ENCODE peak calls at places on chromosomes 4 and X, in eight cellular contexts. B is CD8-positive, alpha-beta T cell; L is A673; P is Panc1; M is ovary; O is uterus; D is sigmoid colon; Q is testis. Y is an unnamed sample.

GRCh38 chrX:25597561-25597960 is 540.6 kb upstream of the MAGEB18 start:
- DNase-seq in B (no peak), L (no peak), P (no peak), M (no peak), O (no peak), D (no peak), Q (no peak), Y (no peak)

GRCh38 chr4:54085284-54085683 is 14.7 kb upstream of the GSX2 start:
- DNase-seq in B (no peak), L (no peak), P (peak; percentile 88), M (no peak), O (no peak), D (no peak), Q (peak; percentile 57), Y (no peak)

GRCh38 chr4:176150283-176150682 is 45.1 kb downstream of the SPATA4 start:
- DNase-seq in B (no peak), L (peak; percentile 6), P (no peak), M (no peak), O (no peak), D (no peak), Q (no peak), Y (no peak)

GRCh38 chr4:6121276-6121850 is 79.0 kb downstream of the JAKMIP1 start:
- DNase-seq in B (no peak), L (no peak), P (no peak), M (no peak), O (no peak), D (no peak), Q (no peak), Y (peak; percentile 43)

GRCh38 chr4:124833831-124834505 is 121.4 kb upstream of the ANKRD50 start:
- DNase-seq in B (no peak), L (no peak), P (no peak), M (no peak), O (no peak), D (no peak), Q (no peak), Y (no peak)

GRCh38 chr4:104592894-104593470 is 98.3 kb upstream of the CXXC4 start:
- DNase-seq in B (no peak), L (peak; percentile 76), P (no peak), M (no peak), O (no peak), D (no peak), Q (no peak), Y (no peak)

GRCh38 chr4:5037553-5038551 is 13.4 kb upstream of the STK32B start:
- DNase-seq in B (no peak), L (peak; percentile 69), P (peak; percentile 90), M (no peak), O (no peak), D (no peak), Q (no peak), Y (no peak)

GRCh38 chrX:54530358-54530900 is 410 bp downstream of the GNL3L start:
- DNase-seq in B (no peak), L (no peak), P (no peak), M (peak; percentile 23), O (no peak), D (no peak), Q (no peak), Y (no peak)

GRCh38 chr4:164779811-164780216 is 25.9 kb downstream of the SMIM31 start:
- DNase-seq in B (no peak), L (peak; percentile 79), P (no peak), M (no peak), O (no peak), D (no peak), Q (peak; percentile 45), Y (no peak)

GRCh38 chr4:158036998-158037397 is 135.8 kb downstream of the GASK1B start:
- DNase-seq in B (no peak), L (no peak), P (no peak), M (no peak), O (no peak), D (no peak), Q (no peak), Y (no peak)

GRCh38 chrX:41695464-41695863 is 6.7 kb downstream of the GPR34 start:
- DNase-seq in B (no peak), L (no peak), P (no peak), M (no peak), O (no peak), D (no peak), Q (no peak), Y (no peak)

GRCh38 chrX:46319750-46320149 is 225.5 kb downstream of the ZNF674 start:
- DNase-seq in B (no peak), L (no peak), P (no peak), M (no peak), O (no peak), D (no peak), Q (peak; percentile 22), Y (no peak)

GRCh38 chr4:157978680-157979361 is 194.0 kb downstream of the GASK1B start:
- DNase-seq in B (peak; percentile 7), L (peak; percentile 89), P (peak; percentile 42), M (peak; percentile 49), O (peak; percentile 65), D (no peak), Q (peak; percentile 62), Y (peak; percentile 67)

GRCh38 chr4:146495277-146495676 is 26.5 kb downstream of the SLC10A7 start:
- DNase-seq in B (no peak), L (peak; percentile 60), P (no peak), M (no peak), O (no peak), D (no peak), Q (no peak), Y (no peak)

GRCh38 chrX:72394518-72395163 is 88.9 kb upstream of the CITED1 start:
- DNase-seq in B (no peak), L (no peak), P (no peak), M (peak; percentile 20), O (no peak), D (no peak), Q (peak; percentile 44), Y (no peak)
- H3K27ac ChIP-seq in B (no peak overlapping the region), L (no peak overlapping the region), P (no peak overlapping the region), M (no peak overlapping the region), O (no peak overlapping the region), D (peak overlapping the region; percentile 42), Q (no peak overlapping the region), Y (no peak overlapping the region)

GRCh38 chrX:14832151-14832550 is 40.7 kb downstream of the FANCB start:
- DNase-seq in B (no peak), L (no peak), P (no peak), M (no peak), O (no peak), D (no peak), Q (no peak), Y (no peak)
- H3K36me3 ChIP-seq in B (no peaks in the 10 kb centered on the region), L (peaks cover 4% of the 10 kb centered on the region), P (no peaks in the 10 kb centered on the region), M (no peaks in the 10 kb centered on the region), O (no peaks in the 10 kb centered on the region), D (no peaks in the 10 kb centered on the region), Q (no peaks in the 10 kb centered on the region), Y (no peaks in the 10 kb centered on the region)

GRCh38 chr4:113147498-113148231 is 98.2 kb downstream of the ANK2 start:
- DNase-seq in B (no peak), L (no peak), P (no peak), M (no peak), O (no peak), D (no peak), Q (no peak), Y (no peak)
- H3K27ac ChIP-seq in B (no peak overlapping the region), L (no peak overlapping the region), P (no peak overlapping the region), M (peak overlapping the region; percentile 79), O (peak overlapping the region; percentile 75), D (peak overlapping the region; percentile 45), Q (peak overlapping the region; percentile 76), Y (peak overlapping the region; percentile 43)

DNA sequence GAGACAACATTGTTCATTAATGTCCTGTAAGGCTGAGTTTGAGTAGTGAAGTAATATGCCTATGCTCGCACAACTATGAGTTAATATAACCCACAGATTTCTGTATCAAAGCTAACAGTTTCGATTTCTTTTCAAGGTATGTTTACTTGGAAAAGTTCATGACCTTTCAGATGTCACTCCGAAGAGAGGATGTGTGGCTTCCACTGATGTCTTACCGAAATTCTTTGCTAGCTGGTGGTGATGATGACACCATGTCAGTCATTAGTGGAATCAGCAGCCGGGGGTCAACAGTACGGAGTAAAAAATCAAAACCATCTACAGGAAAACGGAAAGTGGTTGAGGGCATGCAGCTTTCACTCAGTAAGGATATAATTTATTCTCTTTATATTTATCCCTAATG is 124.9 kb downstream of the STAG2 start:
- DNase-seq in B (peak; percentile 7), L (no peak), P (no peak), M (no peak), O (no peak), D (no peak), Q (no peak), Y (no peak)
- H3K36me3 ChIP-seq in B (peaks cover 6% of the 10 kb centered on the region), L (peaks cover 36% of the 10 kb centered on the region), P (peaks cover 30% of the 10 kb centered on the region), M (no peaks in the 10 kb centered on the region), O (no peaks in the 10 kb centered on the region), D (peaks cover 3% of the 10 kb centered on the region), Q (no peaks in the 10 kb centered on the region), Y (peaks cover 75% of the 10 kb centered on the region)

GRCh38 chr4:133263082-133263481 is 114.0 kb downstream of the PCDH10 start:
- DNase-seq in B (no peak), L (no peak), P (no peak), M (no peak), O (no peak), D (no peak), Q (no peak), Y (no peak)
- H3K27ac ChIP-seq in B (no peak overlapping the region), L (no peak overlapping the region), P (no peak overlapping the region), M (no peak overlapping the region), O (no peak overlapping the region), D (no peak overlapping the region), Q (no peak overlapping the region), Y (no peak overlapping the region)

GRCh38 chrX:40076750-40077149 is 21.0 kb downstream of the BCOR start:
- DNase-seq in B (no peak), L (no peak), P (no peak), M (no peak), O (no peak), D (no peak), Q (no peak), Y (no peak)

GRCh38 chrX:40072246-40072645 is 25.5 kb downstream of the BCOR start:
- DNase-seq in B (no peak), L (no peak), P (no peak), M (no peak), O (no peak), D (no peak), Q (no peak), Y (no peak)

GRCh38 chrX:40074959-40075332 is 22.8 kb downstream of the BCOR start:
- DNase-seq in B (no peak), L (no peak), P (no peak), M (no peak), O (no peak), D (no peak), Q (no peak), Y (no peak)

GRCh38 chrX:40073439-40074054 is 24.2 kb downstream of the BCOR start:
- DNase-seq in B (no peak), L (no peak), P (no peak), M (no peak), O (no peak), D (no peak), Q (no peak), Y (no peak)

GRCh38 chrX:40074080-40074958 is 23.4 kb downstream of the BCOR start:
- DNase-seq in B (no peak), L (no peak), P (no peak), M (no peak), O (no peak), D (no peak), Q (no peak), Y (no peak)
- H3K36me3 ChIP-seq in B (peaks cover 8% of the 10 kb centered on the region), L (peaks cover 45% of the 10 kb centered on the region), P (no peaks in the 10 kb centered on the region), M (no peaks in the 10 kb centered on the region), O (no peaks in the 10 kb centered on the region), D (peaks cover 30% of the 10 kb centered on the region), Q (no peaks in the 10 kb centered on the region), Y (peaks cover 52% of the 10 kb centered on the region)

DNA sequence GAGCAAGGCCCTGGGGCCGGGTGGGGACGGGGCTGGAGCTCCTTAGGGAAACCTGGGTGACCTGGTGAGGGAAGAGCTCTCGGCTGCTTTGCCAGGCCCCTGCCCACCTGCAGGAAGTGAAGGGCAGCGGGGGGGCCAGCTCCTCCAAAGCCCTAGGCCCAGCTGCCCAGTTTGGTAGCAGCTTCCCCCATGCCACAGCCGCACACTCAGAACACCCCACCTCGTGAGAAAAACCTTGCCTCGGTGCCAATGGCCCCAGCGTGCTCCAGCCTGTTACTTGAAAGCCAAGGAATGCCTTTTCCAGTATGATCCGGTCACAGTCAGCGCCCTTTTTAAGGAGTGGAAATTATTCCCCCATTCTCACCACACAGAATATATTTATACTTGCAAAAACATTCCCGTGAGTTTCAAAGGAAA is 38.3 kb downstream of the ACOX3 start:
- DNase-seq in B (no peak), L (no peak), P (no peak), M (peak; percentile 22), O (no peak), D (peak; percentile 84), Q (no peak), Y (no peak)
- H3K27ac ChIP-seq in B (no peak overlapping the region), L (peak overlapping the region; percentile 30), P (no peak overlapping the region), M (no peak overlapping the region), O (peak overlapping the region; percentile 56), D (peak overlapping the region; percentile 76), Q (peak overlapping the region; percentile 27), Y (peak overlapping the region; percentile 30)